ENCODE peak calls at places on chromosomes 11 and 22, in five cellular contexts. G, H, U, Q and T are unnamed samples. For H3K4me1 and H3K27me3, the result is how much of the 10 kb centered on the place peaks cover.

GRCh38 chr22:22893891-22894739 is 6.5 kb downstream of the IGLL5 start:
- DNase-seq in G (no peak), H (no peak), U (no peak), Q (peak), T (no peak)

GRCh38 chr22:32531955-32532818 is 57.6 kb downstream of the FBXO7 start:
- DNase-seq in G (peak), H (peak), U (peak), Q (peak), T (peak)

GRCh38 chr11:62666259-62666926 is 1.3 kb downstream of the CSKMT start:
- DNase-seq in G (no peak), H (no peak), U (no peak), Q (no peak), T (no peak)

GRCh38 chr11:116601734-116602636 is 170.8 kb downstream of the BUD13 start:
- DNase-seq in G (no peak), H (peak), U (peak), Q (no peak), T (no peak)

GRCh38 chr11:58782066-58782465 is 50.3 kb upstream of the GLYAT start:
- DNase-seq in G (no peak), H (no peak), U (no peak), Q (no peak), T (no peak)

GRCh38 chr11:57294225-57295131 is 30.3 kb downstream of the TNKS1BP1 start:
- DNase-seq in G (no peak), H (peak), U (peak), Q (no peak), T (no peak)

GRCh38 chr22:46337870-46338269 is 2.4 kb downstream of the TRMU start:
- DNase-seq in G (no peak), H (no peak), U (no peak), Q (no peak), T (peak)

GRCh38 chr11:19459240-19459639 is 218.5 kb upstream of the E2F8 start:
- DNase-seq in G (no peak), H (no peak), U (no peak), Q (no peak), T (no peak)

GRCh38 chr22:49305966-49306631 is 521.6 kb downstream of the BRD1 start:
- DNase-seq in G (no peak), H (no peak), U (no peak), Q (no peak), T (peak)

GRCh38 chr11:36398261-36398953 is 102.3 kb downstream of the PRR5L start:
- DNase-seq in G (no peak), H (no peak), U (peak), Q (no peak), T (no peak)

GRCh38 chr22:28604961-28605360 is 74.7 kb downstream of the TTC28 start:
- DNase-seq in G (no peak), H (peak), U (peak), Q (no peak), T (no peak)

GRCh38 chr22:35746248-35746647 is 28.6 kb downstream of the APOL5 start:
- DNase-seq in G (peak), H (no peak), U (no peak), Q (no peak), T (no peak)

DNA sequence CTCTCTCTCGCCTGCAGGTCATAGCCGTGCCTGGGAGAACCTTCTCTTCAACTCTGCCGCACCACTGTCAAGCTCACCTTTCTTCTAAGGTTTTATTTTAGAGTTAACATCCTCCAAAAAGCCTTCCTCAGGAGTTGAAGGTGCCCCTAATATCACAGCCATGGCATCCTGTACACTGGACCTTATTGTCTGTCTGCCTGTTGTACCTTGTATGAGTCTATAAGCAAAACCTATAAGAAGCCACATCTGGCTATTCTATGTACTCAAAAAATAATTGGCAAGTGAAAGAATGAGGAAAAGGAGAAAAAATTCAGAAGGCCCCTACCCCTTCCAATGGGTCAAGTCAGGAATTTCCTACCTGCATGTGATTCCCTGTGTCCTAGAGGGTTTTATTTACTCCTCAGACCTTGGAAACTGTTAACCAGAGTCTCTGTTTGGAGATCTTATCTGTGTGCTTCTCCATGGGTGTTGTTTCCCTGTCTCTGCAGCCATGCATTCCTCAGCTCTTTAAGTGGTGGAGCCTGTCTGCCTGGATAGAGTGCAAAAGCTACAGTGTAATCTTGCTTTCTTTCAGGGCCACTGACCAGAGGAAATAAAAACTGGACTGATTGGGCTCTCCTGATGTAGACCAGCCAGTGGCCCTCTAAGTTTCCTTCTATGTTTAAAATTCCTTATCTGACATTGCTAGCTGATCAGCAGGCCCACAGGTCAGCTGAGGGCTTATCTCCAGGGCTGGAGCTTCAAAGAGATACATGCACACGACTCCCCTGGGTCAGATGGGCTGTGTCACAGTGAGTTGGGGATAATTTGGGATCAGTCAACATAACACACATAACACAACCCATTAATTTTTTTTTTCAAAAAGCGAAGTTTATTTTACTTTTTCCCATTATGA is 37.6 kb upstream of the TMEM135 start:
- DNase-seq in G (peak), H (peak), U (peak), Q (no peak), T (no peak)
- H3K4me1 ChIP-seq in G (under half), H (under half), U (under half), Q (under half), T (under half)

GRCh38 chr11:82902880-82903279 is 1.3 kb downstream of the DDIAS start:
- DNase-seq in G (no peak), H (no peak), U (no peak), Q (no peak), T (no peak)
- H3K4me3 ChIP-seq in G (no peak), H (no peak), U (no peak), Q (no peak), T (no peak)

GRCh38 chr11:134332189-134332631 is 422 bp downstream of the GLB1L2 start:
- DNase-seq in G (no peak), H (no peak), U (no peak), Q (no peak), T (no peak)
- H3K27me3 ChIP-seq in G (under half), H (under half), U (under half), Q (under half), T (under half)

DNA sequence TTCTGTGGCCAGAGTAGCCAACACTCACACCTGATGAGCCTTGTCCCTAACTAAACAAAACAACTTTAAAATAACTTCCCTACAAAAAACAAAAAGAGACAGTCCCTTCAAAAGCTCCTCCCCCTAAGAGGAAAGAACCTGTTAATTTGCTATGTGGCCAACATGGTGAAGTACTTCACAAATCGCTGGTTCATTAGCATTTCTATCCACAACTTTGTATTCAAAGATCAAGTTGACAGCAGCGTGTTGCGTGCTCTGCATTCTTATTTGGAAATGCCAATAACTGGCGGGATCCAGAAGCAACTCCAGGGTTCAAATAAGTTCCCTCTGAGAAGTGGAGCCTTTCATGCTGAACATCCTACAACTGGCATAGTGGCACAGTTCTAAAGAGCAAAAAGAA is 48.6 kb downstream of the CADM1 start:
- DNase-seq in G (no peak), H (no peak), U (no peak), Q (no peak), T (no peak)
- H3K4me1 ChIP-seq in G (under half), H (under half), U (under half), Q (under half), T (under half)